ENCODE peak calls at places on chromosome 12, in five cellular contexts. One of them, this sample, is unnamed.

GRCh38 chr12:113184098-113184899 is 979 bp downstream of the DDX54 start:
- DNase-seq in esophagus muscularis mucosa: peak
- DNase-seq in AG04450: no peak
- DNase-seq in transverse colon: no peak
- DNase-seq in fibroblast of pulmonary artery: no peak
- DNase-seq in this sample: no peak

GRCh38 chr12:75853621-75854020 is 178.0 kb downstream of the PHLDA1 start:
- DNase-seq in esophagus muscularis mucosa: no peak
- DNase-seq in fibroblast of pulmonary artery: no peak
- DNase-seq in AG04450: no peak
- DNase-seq in transverse colon: no peak
- DNase-seq in this sample: no peak

GRCh38 chr12:2156333-2156732 is 103.5 kb downstream of the CACNA1C start:
- DNase-seq in fibroblast of pulmonary artery: no peak
- DNase-seq in transverse colon: no peak
- DNase-seq in AG04450: peak
- DNase-seq in esophagus muscularis mucosa: no peak
- DNase-seq in this sample: no peak

GRCh38 chr12:2998789-2999264 is 39.6 kb downstream of the TEAD4 start:
- DNase-seq in AG04450: peak
- DNase-seq in esophagus muscularis mucosa: no peak
- DNase-seq in fibroblast of pulmonary artery: peak
- DNase-seq in transverse colon: no peak
- DNase-seq in this sample: peak

GRCh38 chr12:89709994-89710872 is 1.6 kb upstream of the ATP2B1 start:
- DNase-seq in esophagus muscularis mucosa: no peak
- DNase-seq in transverse colon: peak
- DNase-seq in fibroblast of pulmonary artery: peak
- DNase-seq in AG04450: no peak
- DNase-seq in this sample: no peak

GRCh38 chr12:4816776-4817530 is 92.8 kb upstream of the KCNA1 start:
- DNase-seq in transverse colon: no peak
- DNase-seq in AG04450: no peak
- DNase-seq in esophagus muscularis mucosa: no peak
- DNase-seq in fibroblast of pulmonary artery: no peak
- DNase-seq in this sample: no peak

GRCh38 chr12:53781218-53781801 is 29.5 kb upstream of the CISTR start:
- DNase-seq in fibroblast of pulmonary artery: no peak
- DNase-seq in AG04450: no peak
- DNase-seq in esophagus muscularis mucosa: no peak
- DNase-seq in transverse colon: no peak
- DNase-seq in this sample: no peak

GRCh38 chr12:6961278-6961694 is 9.2 kb downstream of the PHB2 start:
- DNase-seq in transverse colon: peak
- DNase-seq in fibroblast of pulmonary artery: peak
- DNase-seq in esophagus muscularis mucosa: no peak
- DNase-seq in AG04450: no peak
- DNase-seq in this sample: peak

GRCh38 chr12:75850751-75851462 is 180.7 kb downstream of the PHLDA1 start:
- DNase-seq in fibroblast of pulmonary artery: peak
- DNase-seq in AG04450: peak
- DNase-seq in transverse colon: peak
- DNase-seq in esophagus muscularis mucosa: no peak
- DNase-seq in this sample: no peak

GRCh38 chr12:106629797-106630669 is 47.2 kb downstream of the RFX4 start:
- DNase-seq in transverse colon: no peak
- DNase-seq in AG04450: no peak
- DNase-seq in fibroblast of pulmonary artery: peak
- DNase-seq in esophagus muscularis mucosa: no peak
- DNase-seq in this sample: peak

GRCh38 chr12:2813573-2814185 is 1.2 kb downstream of the ITFG2 start:
- DNase-seq in fibroblast of pulmonary artery: peak
- DNase-seq in AG04450: no peak
- DNase-seq in esophagus muscularis mucosa: no peak
- DNase-seq in transverse colon: peak
- DNase-seq in this sample: peak

GRCh38 chr12:65323025-65323424 is 44.5 kb downstream of the MSRB3 start:
- DNase-seq in esophagus muscularis mucosa: no peak
- DNase-seq in fibroblast of pulmonary artery: no peak
- DNase-seq in AG04450: no peak
- DNase-seq in transverse colon: no peak
- DNase-seq in this sample: no peak

GRCh38 chr12:67355428-67356385 is 86.5 kb downstream of the CAND1 start:
- DNase-seq in fibroblast of pulmonary artery: peak
- DNase-seq in esophagus muscularis mucosa: no peak
- DNase-seq in AG04450: peak
- DNase-seq in transverse colon: no peak
- DNase-seq in this sample: peak

GRCh38 chr12:122908915-122909314 is 13.0 kb upstream of the VPS37B start:
- DNase-seq in esophagus muscularis mucosa: no peak
- DNase-seq in fibroblast of pulmonary artery: no peak
- DNase-seq in AG04450: no peak
- DNase-seq in transverse colon: peak
- DNase-seq in this sample: no peak

GRCh38 chr12:104578453-104578852 is 121.7 kb downstream of the CHST11 start:
- DNase-seq in transverse colon: no peak
- DNase-seq in fibroblast of pulmonary artery: peak
- DNase-seq in esophagus muscularis mucosa: no peak
- DNase-seq in AG04450: no peak
- DNase-seq in this sample: peak

GRCh38 chr12:123364532-123365140 is at the start of gene SBNO1:
- DNase-seq in esophagus muscularis mucosa: peak
- DNase-seq in fibroblast of pulmonary artery: peak
- DNase-seq in transverse colon: peak
- DNase-seq in AG04450: peak
- DNase-seq in this sample: peak

GRCh38 chr12:104230704-104231103 is 15.1 kb downstream of the TXNRD1 start:
- DNase-seq in esophagus muscularis mucosa: no peak
- DNase-seq in AG04450: no peak
- DNase-seq in transverse colon: no peak
- DNase-seq in fibroblast of pulmonary artery: no peak
- DNase-seq in this sample: no peak